ENCODE peak calls at places on chromosomes 3 and 15, in four cellular contexts. V is fibroblast of mammary gland, L is left lung, Z is fibroblast of lung. D is an unnamed sample.
A peak's percentile ranks its signal among the peaks of the same experiment; 100 is the strongest.

GRCh38 chr3:111745786-111746185 is 113.3 kb upstream of the PHLDB2 start:
- DNase-seq in V (no peak), L (no peak), Z (no peak), D (no peak)

GRCh38 chr3:106423321-106424225 is 554.8 kb upstream of the CBLB start:
- DNase-seq in V (peak; percentile 28), L (no peak), Z (no peak), D (no peak)

GRCh38 chr3:63479661-63480035 is 172.8 kb upstream of the SNTN start:
- DNase-seq in V (peak; percentile 10), L (no peak), Z (no peak), D (no peak)

GRCh38 chr3:111846717-111847116 is 12.3 kb upstream of the PHLDB2 start:
- DNase-seq in V (peak; percentile 92), L (no peak), Z (peak; percentile 73), D (no peak)

GRCh38 chr3:193490580-193490979 is 64.1 kb downstream of the ATP13A4 start:
- DNase-seq in V (no peak), L (no peak), Z (no peak), D (no peak)

GRCh38 chr15:62850791-62851291 is 191.7 kb upstream of the TPM1 start:
- DNase-seq in V (no peak), L (no peak), Z (no peak), D (peak; percentile 90)

GRCh38 chr3:21718943-21719591 is 31.9 kb downstream of the ZNF385D start:
- DNase-seq in V (no peak), L (no peak), Z (no peak), D (peak; percentile 32)

GRCh38 chr15:24878153-24878552 is 76.6 kb upstream of the SNRPN start:
- DNase-seq in V (peak; percentile 35), L (no peak), Z (peak; percentile 70), D (peak; percentile 1)

GRCh38 chr3:111998661-111999641 is at the start of gene TAGLN3:
- DNase-seq in V (no peak), L (no peak), Z (no peak), D (no peak)

GRCh38 chr15:67140078-67140833 is 74.9 kb downstream of the SMAD3 start:
- DNase-seq in V (no peak), L (no peak), Z (no peak), D (no peak)

GRCh38 chr15:82681371-82681770 is 28.3 kb downstream of the AP3B2 start:
- DNase-seq in V (no peak), L (no peak), Z (no peak), D (no peak)
- H3K4me3 ChIP-seq in V (no peak overlapping the region), L (no peak overlapping the region), Z (no peak overlapping the region), D (no peak overlapping the region)

DNA sequence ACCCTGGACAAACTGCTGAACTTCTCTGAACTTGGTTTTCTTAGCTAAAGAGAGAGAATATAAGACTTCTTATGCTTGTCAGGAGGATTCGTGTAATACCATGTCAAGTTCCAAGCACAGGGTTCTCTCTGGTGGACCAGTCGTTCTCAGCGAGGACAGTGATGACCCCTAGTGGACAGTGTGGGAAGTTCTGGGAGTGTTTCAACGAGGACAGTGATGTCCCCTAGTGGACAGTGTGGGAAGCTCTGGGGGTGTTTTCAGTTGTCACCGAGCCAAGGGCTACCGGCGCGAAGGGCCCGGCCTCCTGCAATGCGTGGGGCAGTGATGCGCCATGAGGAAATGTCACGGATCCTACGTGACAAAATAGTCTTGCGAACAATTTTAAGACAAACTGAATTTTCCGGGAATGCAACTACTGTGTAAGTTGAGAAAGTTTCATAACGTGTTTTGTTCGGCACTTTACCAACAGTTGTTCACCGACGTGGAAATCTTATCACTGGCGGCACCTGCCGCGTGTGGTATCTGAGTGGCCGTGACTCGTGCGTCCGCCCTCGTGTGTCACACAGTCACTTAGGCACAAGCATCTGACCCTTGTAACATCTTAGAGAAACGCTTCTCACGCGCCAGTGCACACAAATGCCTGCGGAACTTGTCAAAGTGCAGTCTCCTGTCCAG is 39.3 kb upstream of the MUC4 start:
- DNase-seq in V (peak; percentile 91), L (peak; percentile 86), Z (peak; percentile 93), D (peak; percentile 48)
- TF ChIP-seq CTCF in V (peak; percentile 100), L (peak; percentile 100), Z (peak; percentile 100), D (peak; percentile 100)

GRCh38 chr3:44000586-44000985 is 241.1 kb upstream of the TOPAZ1 start:
- DNase-seq in V (peak; percentile 82), L (no peak), Z (peak; percentile 76), D (no peak)

GRCh38 chr3:43997788-43998373 is 243.8 kb upstream of the TOPAZ1 start:
- DNase-seq in V (peak; percentile 22), L (no peak), Z (peak; percentile 16), D (no peak)

GRCh38 chr3:43999920-44000319 is 241.8 kb upstream of the TOPAZ1 start:
- DNase-seq in V (no peak), L (no peak), Z (no peak), D (no peak)

GRCh38 chr3:43998374-43998840 is 243.3 kb upstream of the TOPAZ1 start:
- DNase-seq in V (peak; percentile 25), L (no peak), Z (peak; percentile 15), D (no peak)

DNA sequence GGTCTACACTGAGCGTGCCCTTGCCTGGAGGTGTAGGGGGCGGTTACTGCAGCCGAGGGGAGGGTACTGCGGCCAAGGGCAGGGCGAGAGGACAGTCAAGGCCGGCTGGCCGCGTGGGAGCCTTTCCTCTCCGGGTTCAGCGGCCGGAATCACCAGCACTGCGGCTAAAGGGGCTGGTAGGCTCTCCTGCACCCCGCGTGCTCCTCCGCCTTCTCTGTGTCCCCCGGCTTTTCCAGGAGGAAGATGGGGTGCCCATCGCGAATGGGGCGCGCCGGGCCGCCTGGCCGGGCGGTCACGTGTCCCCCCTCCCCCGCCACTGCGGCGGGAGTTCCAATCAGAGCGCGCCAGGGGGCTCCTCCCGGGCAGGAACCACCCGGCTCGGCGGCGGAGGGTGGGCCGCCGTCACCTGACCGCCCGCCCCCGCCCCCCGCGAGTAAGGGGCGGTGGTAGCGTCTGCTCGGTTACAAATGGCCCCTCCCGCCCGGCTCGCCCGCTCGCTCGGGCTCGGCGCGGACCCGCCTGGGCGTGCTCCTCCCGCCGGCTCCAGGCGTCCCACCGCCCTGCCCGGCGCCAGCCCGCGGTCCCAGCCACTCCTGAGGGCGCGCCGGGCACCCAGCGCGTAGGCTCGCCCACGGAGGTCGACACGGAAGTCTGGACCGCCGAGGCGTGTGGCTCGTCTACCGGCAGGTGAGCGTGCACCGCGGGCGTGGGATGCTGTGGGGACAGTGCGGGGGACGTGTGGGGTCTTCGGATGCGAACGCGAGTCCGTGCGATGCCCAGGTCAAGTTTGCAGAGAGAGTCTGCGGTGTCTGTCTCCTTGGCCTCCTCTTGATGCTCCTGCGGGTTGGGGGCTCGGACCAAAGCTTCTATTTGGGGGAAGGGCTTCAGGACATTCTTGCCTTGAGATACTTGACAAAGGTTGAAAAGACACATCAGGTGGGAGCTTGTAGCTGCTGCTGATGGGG is 242.6 kb upstream of the TOPAZ1 start:
- DNase-seq in V (peak; percentile 74), L (no peak), Z (peak; percentile 69), D (no peak)
- H3K4me3 ChIP-seq in V (peak overlapping the region; percentile 92), L (peak overlapping the region; percentile 35), Z (peak overlapping the region; percentile 82), D (peak overlapping the region; percentile 86)

GRCh38 chr3:195895900-195896360 is 12.4 kb downstream of the TNK2 start:
- DNase-seq in V (no peak), L (peak; percentile 76), Z (peak; percentile 28), D (no peak)

GRCh38 chr3:195893916-195894315 is 14.4 kb downstream of the TNK2 start:
- DNase-seq in V (no peak), L (no peak), Z (no peak), D (no peak)

GRCh38 chr3:195893516-195893915 is 14.8 kb downstream of the TNK2 start:
- DNase-seq in V (no peak), L (no peak), Z (no peak), D (no peak)

GRCh38 chr3:195896361-195897080 is 11.8 kb downstream of the TNK2 start:
- DNase-seq in V (peak; percentile 70), L (no peak), Z (peak; percentile 80), D (no peak)

DNA sequence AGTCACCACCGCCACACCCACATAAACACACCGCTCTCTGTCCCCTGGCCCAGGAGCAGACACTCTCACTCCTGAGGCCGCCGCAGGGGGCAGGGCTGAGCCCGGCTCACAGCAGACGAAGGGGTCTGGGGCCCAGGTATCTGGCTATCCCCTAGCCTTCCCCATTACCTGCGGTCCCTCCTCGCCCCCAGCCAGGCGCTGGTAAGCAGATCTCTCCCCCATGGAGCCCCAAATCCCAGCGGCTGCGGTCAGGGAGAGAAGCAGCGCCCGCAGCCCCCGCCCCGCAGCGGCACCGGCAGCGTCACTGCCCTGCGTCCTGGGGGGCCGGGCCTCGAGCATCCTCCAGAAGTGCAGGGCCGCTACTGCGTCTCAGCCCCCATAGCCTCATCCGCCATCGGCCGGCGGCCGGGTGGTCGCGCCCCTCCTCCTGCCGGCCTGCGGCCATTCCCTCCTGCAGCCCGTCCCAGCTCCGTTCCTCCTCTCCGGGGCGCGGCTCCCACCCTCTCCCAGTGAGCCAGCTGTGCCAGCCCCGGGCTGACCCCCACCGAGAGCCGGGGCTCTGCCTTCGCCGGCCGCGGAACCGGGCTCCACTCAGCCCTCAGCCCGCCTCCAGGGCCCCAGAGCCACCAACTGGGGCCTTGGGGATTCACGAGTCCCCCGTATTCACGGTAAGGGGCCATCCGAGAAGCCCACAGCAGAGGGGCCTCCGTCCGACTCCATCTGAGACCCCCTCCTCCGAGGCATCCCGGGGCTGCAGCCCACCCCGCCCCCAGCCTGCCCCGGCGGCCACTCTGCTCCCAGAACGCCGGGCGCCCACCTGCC is 13.1 kb downstream of the TNK2 start:
- DNase-seq in V (no peak), L (peak; percentile 57), Z (peak; percentile 25), D (no peak)
- TF ChIP-seq CTCF in V (no peak), L (no peak), Z (peak; percentile 32), D (peak; percentile 40)

GRCh38 chr15:28886431-28887343 is 913 bp downstream of the APBA2 start:
- DNase-seq in V (no peak), L (no peak), Z (no peak), D (no peak)
- H3K4me3 ChIP-seq in V (peak overlapping the region; percentile 34), L (peak overlapping the region; percentile 35), Z (peak overlapping the region; percentile 59), D (peak overlapping the region; percentile 56)

DNA sequence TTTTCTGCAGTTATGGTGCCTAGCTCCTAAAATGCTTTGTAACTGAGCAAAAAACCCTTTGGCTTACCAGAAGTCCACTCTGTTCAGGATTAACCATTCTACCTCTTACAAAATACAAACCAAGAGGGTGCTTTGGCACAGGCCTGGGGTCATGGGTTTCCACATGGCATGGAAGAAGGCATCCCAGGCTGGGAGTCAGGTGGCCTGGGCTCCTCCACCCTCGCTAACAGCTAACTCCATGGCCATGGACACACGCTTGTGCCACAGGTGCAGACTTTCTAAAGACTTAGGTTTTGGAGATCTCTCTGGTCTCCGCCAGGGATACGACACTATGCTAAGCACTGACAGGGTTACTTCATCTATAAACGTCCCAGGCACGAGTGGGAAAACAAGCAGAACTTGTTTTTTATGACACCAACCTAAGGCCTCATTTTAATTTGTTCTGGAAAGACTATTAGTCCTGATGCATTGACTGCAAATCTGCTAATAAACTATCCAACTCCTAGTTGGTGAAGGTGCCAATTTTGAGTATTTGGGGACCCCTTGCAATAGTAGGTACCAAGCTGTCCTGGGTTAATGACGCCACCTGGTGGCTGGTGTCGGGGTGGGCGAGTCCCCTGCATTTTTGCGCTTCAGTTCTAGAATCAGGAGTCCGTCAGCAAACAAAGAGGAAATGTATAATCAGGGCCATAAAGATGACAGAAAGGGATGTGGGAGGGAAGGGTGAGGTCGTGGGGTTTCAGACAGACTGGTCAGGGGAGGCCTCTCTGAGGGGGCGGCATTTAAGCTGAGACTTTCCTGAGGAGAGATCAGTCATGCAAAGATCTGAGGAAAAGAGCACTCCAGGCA is 10.3 kb upstream of the ALDH1A3 start:
- DNase-seq in V (peak; percentile 27), L (no peak), Z (no peak), D (no peak)
- TF ChIP-seq CTCF in V (peak; percentile 63), L (no peak), Z (peak; percentile 51), D (peak; percentile 49)